ENCODE peak calls at places on chromosomes 2 and 18, in eight cellular contexts. D, U, Z, O, V, T, R and Q are unnamed samples.

GRCh38 chr2:168353251-168353650 is 102.8 kb upstream of the CERS6 start:
- DNase-seq in D (no peak), U (no peak), Z (no peak), O (no peak), V (no peak), T (no peak), R (no peak), Q (no peak)

GRCh38 chr2:135829420-135829983 is 7.5 kb downstream of the LCT start:
- DNase-seq in D (no peak), U (no peak), Z (no peak), O (no peak), V (no peak), T (no peak), R (no peak), Q (no peak)

GRCh38 chr18:77651441-77651840 is 401.8 kb downstream of the GALR1 start:
- DNase-seq in D (no peak), U (no peak), Z (no peak), O (no peak), V (no peak), T (no peak), R (no peak), Q (no peak)

GRCh38 chr18:52160652-52161051 is 179.3 kb upstream of the DCC start:
- DNase-seq in D (peak; percentile 2), U (peak; percentile 73), Z (peak; percentile 1), O (no peak), V (no peak), T (peak; percentile 4), R (no peak), Q (no peak)

GRCh38 chr18:58541789-58542425 is 87.0 kb downstream of the ALPK2 start:
- DNase-seq in D (no peak), U (no peak), Z (peak; percentile 89), O (peak; percentile 92), V (no peak), T (no peak), R (no peak), Q (peak; percentile 57)

GRCh38 chr18:9042766-9043481 is 59.6 kb upstream of the NDUFV2 start:
- DNase-seq in D (no peak), U (no peak), Z (no peak), O (no peak), V (no peak), T (no peak), R (no peak), Q (no peak)

GRCh38 chr2:171347591-171348032 is 86.2 kb downstream of the METTL8 start:
- DNase-seq in D (peak; percentile 8), U (no peak), Z (peak; percentile 62), O (peak; percentile 70), V (no peak), T (no peak), R (no peak), Q (no peak)

GRCh38 chr2:45915523-45915922 is 264.0 kb downstream of the PRKCE start:
- DNase-seq in D (no peak), U (no peak), Z (no peak), O (no peak), V (no peak), T (no peak), R (no peak), Q (no peak)

GRCh38 chr18:24322594-24323136 is 75.0 kb downstream of the OSBPL1A start:
- DNase-seq in D (no peak), U (no peak), Z (peak; percentile 9), O (peak; percentile 68), V (no peak), T (no peak), R (no peak), Q (no peak)

GRCh38 chr2:18299423-18300212 is 260.8 kb downstream of the RDH14 start:
- DNase-seq in D (peak; percentile 22), U (peak; percentile 40), Z (peak; percentile 84), O (peak; percentile 89), V (no peak), T (no peak), R (no peak), Q (no peak)
- H3K4me3 ChIP-seq in D (no peak overlapping the region), U (no peak overlapping the region), Z (no peak overlapping the region), O (peak overlapping the region; percentile 32), V (no peak overlapping the region), T (no peak overlapping the region), R (no peak overlapping the region), Q (no peak overlapping the region)

GRCh38 chr2:11588228-11589110 is 54.6 kb downstream of the GREB1 start:
- DNase-seq in D (no peak), U (no peak), Z (no peak), O (no peak), V (no peak), T (no peak), R (no peak), Q (no peak)
- H3K4me3 ChIP-seq in D (no peak overlapping the region), U (no peak overlapping the region), Z (no peak overlapping the region), O (no peak overlapping the region), V (no peak overlapping the region), T (no peak overlapping the region), R (no peak overlapping the region), Q (no peak overlapping the region)

GRCh38 chr2:218392459-218392858 is 7.2 kb upstream of the CTDSP1 start:
- DNase-seq in D (no peak), U (no peak), Z (no peak), O (no peak), V (no peak), T (no peak), R (no peak), Q (no peak)
- H3K4me3 ChIP-seq in D (no peak overlapping the region), U (no peak overlapping the region), Z (no peak overlapping the region), O (no peak overlapping the region), V (no peak overlapping the region), T (no peak overlapping the region), R (no peak overlapping the region), Q (no peak overlapping the region)

GRCh38 chr2:169360984-169361705 is 1.2 kb downstream of the LRP2 start:
- DNase-seq in D (peak; percentile 29), U (peak; percentile 67), Z (no peak), O (no peak), V (no peak), T (peak; percentile 31), R (peak; percentile 93), Q (no peak)

GRCh38 chr2:169361706-169362345 is 508 bp downstream of the LRP2 start:
- DNase-seq in D (peak; percentile 74), U (peak; percentile 50), Z (no peak), O (peak; percentile 8), V (no peak), T (peak; percentile 71), R (peak; percentile 72), Q (no peak)

GRCh38 chr2:169363027-169363569 is 764 bp upstream of the LRP2 start:
- DNase-seq in D (no peak), U (peak; percentile 38), Z (no peak), O (no peak), V (no peak), T (no peak), R (peak; percentile 37), Q (no peak)

GRCh38 chr2:169363570-169364150 is 1.3 kb upstream of the LRP2 start:
- DNase-seq in D (peak; percentile 36), U (peak; percentile 53), Z (no peak), O (peak; percentile 21), V (peak; percentile 12), T (peak; percentile 88), R (peak; percentile 76), Q (peak; percentile 58)

GRCh38 chr2:169362346-169363026 is at the start of gene LRP2:
- DNase-seq in D (peak; percentile 32), U (peak; percentile 55), Z (no peak), O (peak; percentile 4), V (peak; percentile 13), T (peak; percentile 70), R (peak; percentile 74), Q (peak; percentile 36)
- H3K4me3 ChIP-seq in D (peak within 1 kb of the TSS; percentile 51), U (peak within 1 kb of the TSS; percentile 82), Z (peak within 1 kb of the TSS; percentile 43), O (peak within 1 kb of the TSS; percentile 21), V (peak within 1 kb of the TSS; percentile 16), T (peak within 1 kb of the TSS; percentile 55), R (peak within 1 kb of the TSS; percentile 93), Q (peak within 1 kb of the TSS; percentile 41)

DNA sequence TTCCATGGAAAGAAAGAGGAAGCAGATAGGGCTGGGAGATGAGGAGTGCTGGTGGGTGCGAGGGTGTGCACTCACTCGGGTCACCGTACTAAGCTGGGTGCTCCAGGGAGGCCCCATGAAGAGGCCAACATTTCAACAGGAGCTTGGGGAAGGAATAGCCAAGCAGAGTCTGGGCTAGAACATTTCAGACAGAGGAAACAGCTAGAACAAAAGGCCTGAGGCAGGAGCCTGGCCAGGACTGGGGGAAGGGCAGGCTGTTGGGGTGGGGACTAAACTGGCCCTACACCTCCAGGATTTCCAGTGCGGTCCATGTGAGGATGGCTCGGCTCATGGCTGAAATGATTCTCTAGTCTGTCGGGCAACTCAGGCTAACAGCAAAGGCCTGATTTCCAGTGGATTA is 90.8 kb downstream of the ZFP36L2 start:
- DNase-seq in D (no peak), U (no peak), Z (no peak), O (no peak), V (no peak), T (no peak), R (no peak), Q (no peak)
- H3K4me3 ChIP-seq in D (no peak overlapping the region), U (no peak overlapping the region), Z (no peak overlapping the region), O (no peak overlapping the region), V (no peak overlapping the region), T (no peak overlapping the region), R (no peak overlapping the region), Q (no peak overlapping the region)

GRCh38 chr18:48742304-48742703 is 203.5 kb downstream of the CTIF start:
- DNase-seq in D (no peak), U (no peak), Z (no peak), O (no peak), V (no peak), T (no peak), R (no peak), Q (no peak)

GRCh38 chr18:48740846-48741485 is 202.1 kb downstream of the CTIF start:
- DNase-seq in D (no peak), U (no peak), Z (no peak), O (no peak), V (no peak), T (peak; percentile 67), R (no peak), Q (no peak)

GRCh38 chr18:48741866-48742265 is 203.0 kb downstream of the CTIF start:
- DNase-seq in D (no peak), U (no peak), Z (no peak), O (no peak), V (no peak), T (no peak), R (no peak), Q (no peak)

GRCh38 chr18:48745293-48745692 is 205.5 kb downstream of the SMAD7 start:
- DNase-seq in D (no peak), U (no peak), Z (no peak), O (no peak), V (no peak), T (no peak), R (no peak), Q (no peak)

DNA sequence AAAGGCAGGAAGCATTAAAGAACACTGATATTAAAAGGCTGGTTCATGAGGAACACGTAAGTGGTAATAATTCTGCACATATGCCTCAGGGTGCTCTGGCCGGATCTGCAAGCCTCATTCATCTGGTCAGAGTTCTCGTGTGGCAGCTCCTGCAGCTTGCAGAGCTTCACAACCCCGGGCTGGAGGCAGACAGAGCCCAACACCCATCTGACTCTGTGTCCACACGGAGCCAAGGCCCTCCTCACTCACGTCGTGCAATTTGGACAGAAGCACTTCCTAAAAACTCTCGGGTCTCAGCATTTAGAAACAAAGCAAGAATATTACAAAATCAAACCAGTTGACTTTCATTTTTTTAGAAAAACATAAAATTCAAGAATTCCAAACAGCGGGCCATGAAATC is 204.2 kb downstream of the CTIF start:
- DNase-seq in D (peak; percentile 45), U (no peak), Z (peak; percentile 83), O (peak; percentile 74), V (no peak), T (peak; percentile 20), R (no peak), Q (peak; percentile 37)
- H3K4me3 ChIP-seq in D (no peak overlapping the region), U (no peak overlapping the region), Z (peak overlapping the region; percentile 26), O (no peak overlapping the region), V (no peak overlapping the region), T (no peak overlapping the region), R (no peak overlapping the region), Q (no peak overlapping the region)